ENCODE peak calls at places on chromosomes 16 and 17, in eight cellular contexts. U, P, E, Q, B, C, H and M are unnamed samples.

GRCh38 chr16:23342083-23342640 is 40.1 kb downstream of the SCNN1B start:
- DNase-seq in C (no peak), E (no peak), Q (no peak), H (no peak), U (no peak), B (no peak), P (no peak), M (no peak)

GRCh38 chr17:17382901-17383300 is 79.7 kb downstream of the NT5M start:
- DNase-seq in P (no peak), C (no peak), U (no peak), Q (no peak), H (no peak), E (no peak), B (no peak), M (no peak)

GRCh38 chr16:10521681-10522274 is 58.6 kb downstream of the EMP2 start:
- DNase-seq in H (peak), C (peak), P (no peak), U (peak), B (peak), E (peak), Q (no peak), M (no peak)

GRCh38 chr17:16989953-16990860 is 18.3 kb upstream of the TNFRSF13B start:
- DNase-seq in B (no peak), P (peak), U (peak), E (no peak), H (no peak), Q (no peak), C (no peak), M (no peak)

GRCh38 chr17:2482218-2482617 is 29.5 kb downstream of the METTL16 start:
- DNase-seq in Q (no peak), P (no peak), B (no peak), U (no peak), C (no peak), H (no peak), E (peak), M (no peak)

GRCh38 chr16:67268136-67268579 is 11.2 kb upstream of the PLEKHG4 start:
- DNase-seq in B (no peak), Q (no peak), H (peak), P (no peak), E (no peak), U (no peak), C (no peak), M (peak)

GRCh38 chr16:67481561-67482259 is 753 bp upstream of the ATP6V0D1 start:
- DNase-seq in H (no peak), C (no peak), Q (no peak), P (peak), B (peak), E (peak), U (peak), M (no peak)

GRCh38 chr17:528253-528652 is 175.6 kb upstream of the RPH3AL start:
- DNase-seq in U (no peak), H (no peak), E (no peak), P (no peak), B (no peak), C (no peak), Q (no peak), M (no peak)

GRCh38 chr16:27818231-27818630 is 245.3 kb downstream of the GSG1L start:
- DNase-seq in B (no peak), P (no peak), E (no peak), H (no peak), U (no peak), C (no peak), Q (no peak), M (no peak)

GRCh38 chr16:22147853-22148252 is 14.5 kb upstream of the SDR42E2 start:
- DNase-seq in P (no peak), E (no peak), U (no peak), Q (no peak), C (no peak), H (no peak), B (no peak), M (no peak)

GRCh38 chr17:63163158-63163520 is 197.1 kb downstream of the TANC2 start:
- DNase-seq in P (no peak), H (no peak), B (no peak), C (no peak), E (no peak), Q (no peak), U (no peak), M (no peak)

GRCh38 chr16:87177627-87178026 is 139.6 kb downstream of the C16orf95 start:
- DNase-seq in C (no peak), Q (no peak), B (no peak), P (no peak), U (no peak), E (no peak), H (no peak), M (no peak)

GRCh38 chr17:47311420-47311819 is 12.3 kb upstream of the EFCAB13 start:
- DNase-seq in H (no peak), E (no peak), B (no peak), P (peak), Q (no peak), U (no peak), C (no peak), M (no peak)

GRCh38 chr16:529012-529575 is 1.6 kb downstream of the CAPN15 start:
- DNase-seq in B (peak), Q (no peak), H (no peak), E (no peak), U (peak), C (no peak), P (no peak), M (no peak)

GRCh38 chr16:81366316-81366932 is 51.7 kb downstream of the GAN start:
- DNase-seq in U (peak), Q (peak), E (peak), C (peak), P (no peak), H (peak), B (no peak), M (no peak)

GRCh38 chr16:19223235-19223847 is 55.3 kb downstream of the SYT17 start:
- DNase-seq in B (no peak), U (peak), Q (no peak), E (peak), H (peak), C (peak), P (no peak), M (no peak)

GRCh38 chr17:71412803-71413202 is 708.0 kb upstream of the SOX9 start:
- DNase-seq in P (no peak), B (no peak), U (peak), E (no peak), C (no peak), Q (peak), H (no peak), M (no peak)

GRCh38 chr16:27779719-27780161 is 229.8 kb downstream of the KATNIP start:
- DNase-seq in Q (peak), U (peak), E (peak), H (peak), C (peak), P (no peak), B (no peak), M (no peak)

GRCh38 chr17:11909348-11909747 is 87.9 kb downstream of the ZNF18 start:
- DNase-seq in H (no peak), C (no peak), E (peak), U (no peak), P (no peak), B (no peak), Q (no peak), M (no peak)
- TF ChIP-seq CTCF in H (no peak), C (no peak), E (peak), U (peak), P (no peak), B (no peak), Q (no peak), M (no peak)

GRCh38 chr17:19867094-19867653 is 562 bp downstream of the ULK2 start:
- DNase-seq in H (peak), B (peak), P (peak), E (peak), U (peak), C (peak), Q (peak), M (no peak)
- TF ChIP-seq CTCF in H (peak), B (peak), P (no peak), E (peak), U (peak), C (peak), Q (peak), M (no peak)

DNA sequence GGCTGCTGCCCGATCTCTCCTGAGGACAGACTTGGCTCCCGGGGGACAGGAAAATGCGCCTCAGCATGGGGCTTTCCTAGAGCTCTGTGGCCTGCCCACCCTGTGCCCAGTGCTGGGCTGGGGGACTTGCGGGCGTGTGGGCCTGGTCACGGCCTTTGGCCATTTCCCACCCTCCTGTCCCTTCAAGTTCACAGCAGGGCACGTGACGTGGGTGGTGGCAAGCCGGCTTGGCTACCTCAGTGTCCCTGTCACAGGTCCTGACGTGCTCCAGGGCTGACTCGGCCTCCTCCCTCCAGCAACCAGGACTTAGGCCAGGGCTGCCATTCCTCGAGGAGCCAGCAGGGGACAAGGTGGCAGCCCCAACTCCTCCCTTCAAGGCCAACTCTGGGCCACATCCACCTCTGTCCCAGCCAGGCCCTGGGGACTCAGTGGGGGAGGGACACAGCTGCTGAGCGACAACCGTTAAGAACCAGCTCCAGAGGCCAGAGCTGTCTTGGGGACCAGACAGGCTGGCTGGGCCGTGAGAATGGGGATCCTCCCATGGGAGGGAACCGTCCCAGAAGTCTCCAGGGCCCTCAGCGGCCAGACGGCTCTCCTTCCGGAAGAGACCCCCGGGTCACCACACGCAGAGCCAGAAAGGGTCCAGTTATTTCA is 981 bp upstream of the UNC13D start:
- DNase-seq in U (peak), Q (no peak), E (peak), B (peak), P (peak), H (peak), C (peak), M (no peak)
- TF ChIP-seq CTCF in U (peak), Q (peak), E (peak), B (peak), P (no peak), H (peak), C (peak), M (peak)

DNA sequence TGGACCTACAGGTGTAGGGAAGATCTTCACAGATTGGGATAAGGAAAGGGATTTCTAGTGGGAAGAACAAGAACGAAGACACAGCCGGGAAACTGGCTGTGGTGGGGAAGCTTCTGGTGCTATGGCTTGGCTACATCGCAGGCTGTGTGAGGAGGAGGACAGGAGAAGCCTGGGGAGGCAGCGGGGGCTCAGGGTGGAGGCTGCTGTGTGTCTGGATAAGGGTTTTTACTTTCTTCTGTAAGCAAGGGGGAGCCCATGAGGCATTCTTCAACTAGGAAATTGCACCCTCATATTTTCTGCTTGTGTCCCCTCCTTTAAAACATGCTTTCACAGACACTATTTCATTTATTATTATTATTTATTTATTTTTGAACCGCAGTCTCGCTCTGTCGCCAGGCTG is 2.9 kb upstream of the RHBDF2 start:
- DNase-seq in Q (no peak), B (no peak), H (peak), E (peak), P (no peak), C (no peak), U (peak), M (no peak)
- TF ChIP-seq CTCF in Q (no peak), B (no peak), H (peak), E (peak), P (no peak), C (no peak), U (peak), M (no peak)

DNA sequence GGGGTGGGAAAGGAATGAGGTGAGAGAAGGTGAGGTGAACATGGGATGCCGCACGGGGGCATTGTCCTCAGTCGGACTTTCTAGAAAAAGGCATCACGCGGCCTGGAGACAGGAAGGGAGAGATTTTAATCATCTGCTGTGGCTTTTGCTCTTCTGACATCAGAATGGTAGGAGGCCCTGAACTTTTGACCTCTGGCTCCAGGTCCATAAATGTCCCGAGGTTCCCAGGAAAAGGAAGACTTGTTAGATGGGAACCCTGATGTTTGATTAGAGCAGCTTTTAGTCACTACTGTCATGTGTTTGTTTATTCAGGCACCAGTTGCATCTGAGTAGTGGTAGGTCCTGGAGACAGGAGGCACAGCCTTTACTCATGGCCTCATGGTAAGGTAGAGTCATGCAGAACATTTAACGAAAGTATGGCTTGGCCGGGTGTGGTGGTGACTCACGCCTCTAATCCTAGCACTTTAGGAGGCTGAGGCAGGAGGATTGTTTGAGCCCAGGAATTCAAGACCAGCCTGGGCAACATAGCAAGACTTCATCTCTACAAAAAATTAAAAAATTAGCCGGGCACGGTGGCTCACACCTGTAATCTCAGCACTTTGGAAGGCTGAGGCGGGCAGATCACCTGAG is 203.1 kb downstream of the MSI2 start:
- DNase-seq in Q (no peak), P (no peak), U (no peak), B (no peak), H (no peak), C (no peak), E (no peak), M (no peak)
- TF ChIP-seq CTCF in Q (no peak), P (no peak), U (no peak), B (no peak), H (no peak), C (no peak), E (no peak), M (no peak)

DNA sequence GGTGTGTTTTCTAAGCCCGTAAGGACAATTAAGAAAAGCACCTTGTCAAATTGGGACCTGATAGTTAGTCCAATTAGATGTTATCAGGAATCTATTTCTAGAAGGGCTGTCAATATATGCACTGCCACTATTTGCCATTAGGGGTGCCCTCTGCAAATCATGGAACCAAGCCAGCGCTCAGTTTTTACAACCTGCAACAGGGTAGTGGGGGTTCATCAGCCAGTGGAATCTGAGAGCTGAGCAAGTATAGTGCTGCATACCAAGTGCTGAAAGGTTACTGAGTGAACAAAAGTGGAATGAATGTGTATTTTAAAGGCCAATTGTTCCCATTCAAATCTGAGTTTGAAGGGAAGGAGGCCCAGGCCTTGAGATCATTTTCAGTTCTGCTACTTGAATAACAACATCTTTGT is 10.4 kb downstream of the PRR11 start:
- DNase-seq in P (no peak), H (peak), B (peak), U (peak), Q (no peak), C (peak), E (peak), M (no peak)
- TF ChIP-seq CTCF in P (no peak), H (peak), B (peak), U (peak), Q (peak), C (peak), E (peak), M (no peak)

DNA sequence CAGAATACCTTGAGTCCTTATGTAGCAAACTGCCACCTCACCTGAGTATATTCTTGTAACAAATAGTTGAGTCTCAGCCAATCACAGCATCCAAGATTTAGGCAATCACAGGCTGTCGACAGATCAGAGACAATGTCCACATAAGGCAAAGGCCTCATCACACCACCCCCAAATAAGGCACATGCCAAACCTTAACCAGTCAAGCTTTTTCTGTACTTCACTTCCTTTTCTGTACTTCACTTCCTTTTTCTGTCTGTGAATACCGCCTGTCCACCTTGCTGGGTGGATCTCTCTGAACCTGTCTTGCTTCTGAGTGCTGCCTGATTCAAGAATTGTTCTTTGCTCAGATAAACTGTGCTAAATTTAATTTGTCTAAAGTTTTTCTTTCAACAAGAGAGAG is 210.4 kb upstream of the N4BP1 start:
- DNase-seq in E (no peak), H (no peak), B (no peak), Q (no peak), C (no peak), U (peak), P (no peak), M (no peak)
- TF ChIP-seq CTCF in E (no peak), H (no peak), B (no peak), Q (no peak), C (no peak), U (no peak), P (no peak), M (no peak)

GRCh38 chr17:49555495-49556018 is 20.1 kb upstream of the NXPH3 start:
- DNase-seq in H (no peak), P (peak), E (no peak), C (no peak), U (no peak), B (no peak), Q (no peak), M (no peak)
- TF ChIP-seq CTCF in H (no peak), P (no peak), E (no peak), C (no peak), U (no peak), B (no peak), Q (no peak), M (no peak)

GRCh38 chr17:82679586-82680465 is 18.7 kb downstream of the RAB40B start:
- DNase-seq in Q (no peak), U (no peak), P (no peak), C (no peak), E (no peak), H (no peak), B (no peak), M (no peak)
- TF ChIP-seq CTCF in Q (no peak), U (peak), P (no peak), C (no peak), E (no peak), H (no peak), B (no peak), M (no peak)

GRCh38 chr16:12361016-12361415 is 384.5 kb downstream of the SNX29 start:
- DNase-seq in B (no peak), C (no peak), P (no peak), Q (no peak), H (no peak), E (no peak), U (no peak), M (no peak)

GRCh38 chr16:12360240-12360639 is 383.7 kb downstream of the SNX29 start:
- DNase-seq in Q (no peak), E (no peak), H (no peak), B (no peak), U (no peak), P (no peak), C (no peak), M (no peak)

GRCh38 chr16:12358898-12359297 is 382.4 kb downstream of the SNX29 start:
- DNase-seq in U (no peak), E (no peak), H (no peak), C (no peak), Q (no peak), B (no peak), P (no peak), M (no peak)

GRCh38 chr16:12354296-12354818 is 377.8 kb downstream of the SNX29 start:
- DNase-seq in H (no peak), U (no peak), E (no peak), P (no peak), Q (no peak), B (no peak), C (no peak), M (no peak)

GRCh38 chr16:12356622-12357365 is 380.3 kb downstream of the SNX29 start:
- DNase-seq in U (peak), C (no peak), E (no peak), Q (no peak), P (no peak), H (no peak), B (no peak), M (no peak)
- TF ChIP-seq CTCF in U (peak), C (no peak), E (peak), Q (no peak), P (no peak), H (no peak), B (no peak), M (no peak)